ENCODE peak calls at places on chromosome 19, in six cellular contexts. G is H54, Y is nucleus accumbens, I is NCI-H1048, P is fibroblast of lung, W is skeletal muscle cell. D is an unnamed sample.

GRCh38 chr19:5719961-5720790 is at the start of the genes CATSPERD and LONP1:
- DNase-seq in G (peak), Y (peak), I (peak), P (peak), W (peak), D (peak)

GRCh38 chr19:29904017-29904416 is 38.0 kb upstream of the URI1 start:
- DNase-seq in G (no peak), Y (no peak), I (no peak), P (no peak), W (no peak), D (no peak)

GRCh38 chr19:8075158-8076086 is 22.9 kb downstream of the CCL25 start:
- DNase-seq in G (no peak), Y (no peak), I (no peak), P (no peak), W (no peak), D (no peak)

GRCh38 chr19:41299755-41300089 is 10.2 kb upstream of the CCDC97 start:
- DNase-seq in G (no peak), Y (no peak), I (no peak), P (peak), W (peak), D (peak)

GRCh38 chr19:28169168-28169862 is 1043.6 kb downstream of the UQCRFS1 start:
- DNase-seq in G (no peak), Y (no peak), I (no peak), P (no peak), W (no peak), D (no peak)

GRCh38 chr19:45352062-45352461 is 11.5 kb downstream of the KLC3 start:
- DNase-seq in G (no peak), Y (no peak), I (no peak), P (no peak), W (no peak), D (no peak)

GRCh38 chr19:41296323-41296935 is 13.5 kb upstream of the CCDC97 start:
- DNase-seq in G (no peak), Y (no peak), I (no peak), P (no peak), W (no peak), D (no peak)

GRCh38 chr19:54489766-54490165 is 12.9 kb upstream of the LAIR2 start:
- DNase-seq in G (no peak), Y (no peak), I (no peak), P (no peak), W (no peak), D (no peak)

GRCh38 chr19:56933014-56933705 is 92.6 kb upstream of the PEG3 start:
- DNase-seq in G (no peak), Y (no peak), I (no peak), P (no peak), W (no peak), D (no peak)

GRCh38 chr19:5547881-5548280 is 19.9 kb downstream of the TINCR start:
- DNase-seq in G (peak), Y (no peak), I (no peak), P (no peak), W (no peak), D (peak)

GRCh38 chr19:1379961-1380489 is 3.7 kb upstream of the NDUFS7 start:
- DNase-seq in G (no peak), Y (no peak), I (no peak), P (no peak), W (no peak), D (no peak)

GRCh38 chr19:5170329-5170745 is 170.3 kb downstream of the PTPRS start:
- DNase-seq in G (no peak), Y (no peak), I (no peak), P (no peak), W (no peak), D (no peak)